ENCODE peak calls at places on chromosome 3, in six cellular contexts. O is Right ventricle myocardium superior; I is activated CD8-positive, alpha-beta memory T cell treated with anti-CD3 and anti-CD28 coated beads, Interleukin-2, amount 50 U/mL, for 4 hours; X is cardiac fibroblast; Y is CD8-positive, alpha-beta memory T cell; N is LoVo. V is an unnamed sample.

GRCh38 chr3:38136272-38136806 is 588 bp downstream of the ACAA1 start:
- DNase-seq in O (no peak), I (no peak), X (no peak), Y (no peak), N (no peak), V (no peak)

GRCh38 chr3:139668332-139668731 is 9.4 kb downstream of the NMNAT3 start:
- DNase-seq in O (no peak), I (no peak), X (no peak), Y (no peak), N (no peak), V (no peak)

GRCh38 chr3:78604328-78604727 is 1163.5 kb downstream of the ROBO1 start:
- DNase-seq in O (no peak), I (no peak), X (peak; percentile 68), Y (no peak), N (no peak), V (no peak)

GRCh38 chr3:149401926-149402310 is 24.5 kb upstream of the TM4SF1 start:
- DNase-seq in O (no peak), I (no peak), X (peak; percentile 59), Y (no peak), N (peak; percentile 23), V (no peak)

GRCh38 chr3:190117995-190118394 is 2.7 kb downstream of the P3H2 start:
- DNase-seq in O (no peak), I (no peak), X (no peak), Y (no peak), N (no peak), V (no peak)

GRCh38 chr3:288383-288782 is 91.8 kb downstream of the CHL1 start:
- DNase-seq in O (no peak), I (no peak), X (no peak), Y (no peak), N (no peak), V (no peak)

GRCh38 chr3:128498127-128498626 is 5.2 kb upstream of the GATA2 start:
- DNase-seq in O (no peak), I (no peak), X (no peak), Y (no peak), N (no peak), V (no peak)

GRCh38 chr3:161295325-161295724 is 74.2 kb downstream of the NMD3 start:
- DNase-seq in O (no peak), I (no peak), X (peak; percentile 12), Y (no peak), N (peak; percentile 28), V (no peak)

GRCh38 chr3:64094713-64095079 is 71.4 kb upstream of the PSMD6 start:
- DNase-seq in O (no peak), I (no peak), X (no peak), Y (no peak), N (no peak), V (no peak)

GRCh38 chr3:149715247-149715646 is 37.0 kb downstream of the COMMD2 start:
- DNase-seq in O (no peak), I (no peak), X (no peak), Y (no peak), N (no peak), V (no peak)

GRCh38 chr3:48518755-48519154 is 14.8 kb upstream of the SHISA5 start:
- DNase-seq in O (no peak), I (no peak), X (no peak), Y (no peak), N (no peak), V (no peak)

GRCh38 chr3:4309476-4310121 is 6.4 kb downstream of the SETMAR start:
- DNase-seq in O (no peak), I (no peak), X (no peak), Y (no peak), N (no peak), V (no peak)

GRCh38 chr3:45582407-45582806 is 12.1 kb upstream of the LIMD1 start:
- DNase-seq in O (no peak), I (no peak), X (peak; percentile 38), Y (no peak), N (no peak), V (no peak)

GRCh38 chr3:194257916-194258668 is 93.0 kb downstream of the CPN2 start:
- DNase-seq in O (no peak), I (no peak), X (no peak), Y (no peak), N (no peak), V (no peak)

GRCh38 chr3:45665101-45665572 is 24.1 kb upstream of the SACM1L start:
- DNase-seq in O (no peak), I (peak; percentile 45), X (peak; percentile 39), Y (peak; percentile 29), N (peak; percentile 52), V (no peak)

GRCh38 chr3:172449468-172450149 is 1.4 kb upstream of the GHSR start:
- DNase-seq in O (peak; percentile 46), I (no peak), X (peak; percentile 39), Y (no peak), N (no peak), V (no peak)

GRCh38 chr3:43411429-43411828 is 125.1 kb downstream of the SNRK start:
- DNase-seq in O (no peak), I (no peak), X (no peak), Y (no peak), N (no peak), V (no peak)

GRCh38 chr3:195133462-195133861 is 137.5 kb downstream of the XXYLT1 start:
- DNase-seq in O (peak; percentile 48), I (no peak), X (peak; percentile 90), Y (peak; percentile 9), N (no peak), V (no peak)

GRCh38 chr3:39541917-39542329 is 74.4 kb downstream of the MOBP start:
- DNase-seq in O (no peak), I (no peak), X (peak; percentile 48), Y (no peak), N (peak; percentile 28), V (no peak)

GRCh38 chr3:150351398-150351797 is 56.7 kb upstream of the TSC22D2 start:
- DNase-seq in O (no peak), I (no peak), X (no peak), Y (no peak), N (no peak), V (no peak)